ENCODE peak calls at places on chromosome 9, in nine cellular contexts. One of them, this sample, is unnamed.

GRCh38 chr9:96486351-96487029 is 36.5 kb downstream of the HABP4 start:
- DNase-seq in pancreas: peak; percentile 74
- DNase-seq in uterus: peak; percentile 45
- DNase-seq in tibial nerve: peak; percentile 54
- DNase-seq in Karpas-422: no peak
- DNase-seq in RWPE2: no peak
- DNase-seq in HAP-1: no peak
- DNase-seq in CD8-positive, alpha-beta T cell: no peak
- DNase-seq in H7: peak; percentile 14
- DNase-seq in this sample: no peak

GRCh38 chr9:137156567-137157375 is 13.1 kb downstream of the LRRC26 start:
- DNase-seq in pancreas: peak; percentile 75
- DNase-seq in uterus: no peak
- DNase-seq in tibial nerve: no peak
- DNase-seq in Karpas-422: peak; percentile 72
- DNase-seq in RWPE2: no peak
- DNase-seq in HAP-1: peak; percentile 73
- DNase-seq in CD8-positive, alpha-beta T cell: peak; percentile 62
- DNase-seq in H7: peak; percentile 96
- DNase-seq in this sample: no peak

GRCh38 chr9:106980551-106981101 is 117.7 kb downstream of the ZNF462 start:
- DNase-seq in pancreas: no peak
- DNase-seq in uterus: no peak
- DNase-seq in tibial nerve: no peak
- DNase-seq in Karpas-422: no peak
- DNase-seq in RWPE2: no peak
- DNase-seq in HAP-1: no peak
- DNase-seq in CD8-positive, alpha-beta T cell: no peak
- DNase-seq in H7: no peak
- DNase-seq in this sample: no peak

GRCh38 chr9:31574006-31574750 is 810.3 kb upstream of the ACO1 start:
- DNase-seq in pancreas: no peak
- DNase-seq in uterus: no peak
- DNase-seq in tibial nerve: no peak
- DNase-seq in Karpas-422: no peak
- DNase-seq in RWPE2: no peak
- DNase-seq in HAP-1: no peak
- DNase-seq in CD8-positive, alpha-beta T cell: no peak
- DNase-seq in H7: no peak
- DNase-seq in this sample: no peak

GRCh38 chr9:93813687-93814560 is 141.2 kb downstream of the BARX1 start:
- DNase-seq in pancreas: no peak
- DNase-seq in uterus: no peak
- DNase-seq in tibial nerve: no peak
- DNase-seq in Karpas-422: no peak
- DNase-seq in RWPE2: no peak
- DNase-seq in HAP-1: no peak
- DNase-seq in CD8-positive, alpha-beta T cell: peak; percentile 44
- DNase-seq in H7: peak; percentile 67
- DNase-seq in this sample: no peak

GRCh38 chr9:100028201-100028784 is 70.5 kb downstream of the ERP44 start:
- DNase-seq in pancreas: peak; percentile 75
- DNase-seq in uterus: peak; percentile 68
- DNase-seq in tibial nerve: peak; percentile 39
- DNase-seq in Karpas-422: peak; percentile 89
- DNase-seq in RWPE2: no peak
- DNase-seq in HAP-1: peak; percentile 82
- DNase-seq in CD8-positive, alpha-beta T cell: peak; percentile 72
- DNase-seq in H7: peak; percentile 41
- DNase-seq in this sample: peak; percentile 49

GRCh38 chr9:69877852-69878507 is 57.4 kb downstream of the CFAP95 start:
- DNase-seq in pancreas: no peak
- DNase-seq in uterus: no peak
- DNase-seq in tibial nerve: no peak
- DNase-seq in Karpas-422: peak; percentile 68
- DNase-seq in RWPE2: no peak
- DNase-seq in HAP-1: no peak
- DNase-seq in CD8-positive, alpha-beta T cell: no peak
- DNase-seq in H7: peak; percentile 30
- DNase-seq in this sample: no peak

GRCh38 chr9:16410601-16411285 is 459.7 kb downstream of the BNC2 start:
- DNase-seq in pancreas: no peak
- DNase-seq in uterus: no peak
- DNase-seq in tibial nerve: no peak
- DNase-seq in Karpas-422: no peak
- DNase-seq in RWPE2: no peak
- DNase-seq in HAP-1: peak; percentile 12
- DNase-seq in CD8-positive, alpha-beta T cell: no peak
- DNase-seq in H7: no peak
- DNase-seq in this sample: no peak

GRCh38 chr9:87547665-87548064 is 50.0 kb downstream of the DAPK1 start:
- DNase-seq in pancreas: no peak
- DNase-seq in uterus: no peak
- DNase-seq in tibial nerve: no peak
- DNase-seq in Karpas-422: no peak
- DNase-seq in RWPE2: no peak
- DNase-seq in HAP-1: no peak
- DNase-seq in CD8-positive, alpha-beta T cell: no peak
- DNase-seq in H7: no peak
- DNase-seq in this sample: no peak

GRCh38 chr9:127116946-127117345 is 5.5 kb downstream of the ANGPTL2 start:
- DNase-seq in pancreas: no peak
- DNase-seq in uterus: no peak
- DNase-seq in tibial nerve: no peak
- DNase-seq in Karpas-422: no peak
- DNase-seq in RWPE2: no peak
- DNase-seq in HAP-1: no peak
- DNase-seq in CD8-positive, alpha-beta T cell: no peak
- DNase-seq in H7: no peak
- DNase-seq in this sample: no peak

GRCh38 chr9:18233776-18234445 is 240.0 kb upstream of the ADAMTSL1 start:
- DNase-seq in pancreas: no peak
- DNase-seq in uterus: no peak
- DNase-seq in tibial nerve: no peak
- DNase-seq in Karpas-422: peak; percentile 20
- DNase-seq in RWPE2: no peak
- DNase-seq in HAP-1: no peak
- DNase-seq in CD8-positive, alpha-beta T cell: no peak
- DNase-seq in H7: no peak
- DNase-seq in this sample: no peak

GRCh38 chr9:4108708-4109444 is 191.0 kb downstream of the GLIS3 start:
- DNase-seq in pancreas: no peak
- DNase-seq in uterus: no peak
- DNase-seq in tibial nerve: no peak
- DNase-seq in Karpas-422: no peak
- DNase-seq in RWPE2: no peak
- DNase-seq in HAP-1: peak; percentile 63
- DNase-seq in CD8-positive, alpha-beta T cell: no peak
- DNase-seq in H7: no peak
- DNase-seq in this sample: no peak

GRCh38 chr9:111966851-111967250 is 70.2 kb downstream of the UGCG start:
- DNase-seq in pancreas: no peak
- DNase-seq in uterus: no peak
- DNase-seq in tibial nerve: no peak
- DNase-seq in Karpas-422: no peak
- DNase-seq in RWPE2: no peak
- DNase-seq in HAP-1: no peak
- DNase-seq in CD8-positive, alpha-beta T cell: no peak
- DNase-seq in H7: no peak
- DNase-seq in this sample: no peak

GRCh38 chr9:126295936-126296600 is 30.6 kb upstream of the MVB12B start:
- DNase-seq in pancreas: no peak
- DNase-seq in uterus: no peak
- DNase-seq in tibial nerve: no peak
- DNase-seq in Karpas-422: no peak
- DNase-seq in RWPE2: no peak
- DNase-seq in HAP-1: no peak
- DNase-seq in CD8-positive, alpha-beta T cell: peak; percentile 37
- DNase-seq in H7: peak; percentile 45
- DNase-seq in this sample: no peak

GRCh38 chr9:33466565-33467495 is 6.9 kb downstream of the NOL6 start:
- DNase-seq in pancreas: peak; percentile 89
- DNase-seq in uterus: peak; percentile 56
- DNase-seq in tibial nerve: peak; percentile 34
- DNase-seq in Karpas-422: peak; percentile 79
- DNase-seq in RWPE2: no peak
- DNase-seq in HAP-1: peak; percentile 80
- DNase-seq in CD8-positive, alpha-beta T cell: peak; percentile 85
- DNase-seq in H7: peak; percentile 94
- DNase-seq in this sample: peak; percentile 64

GRCh38 chr9:83966209-83966582 is 13.8 kb downstream of the HNRNPK start:
- DNase-seq in pancreas: no peak
- DNase-seq in uterus: no peak
- DNase-seq in tibial nerve: no peak
- DNase-seq in Karpas-422: peak; percentile 63
- DNase-seq in RWPE2: no peak
- DNase-seq in HAP-1: no peak
- DNase-seq in CD8-positive, alpha-beta T cell: no peak
- DNase-seq in H7: no peak
- DNase-seq in this sample: no peak

GRCh38 chr9:33287087-33287490 is 3.2 kb upstream of the NFX1 start:
- DNase-seq in pancreas: no peak
- DNase-seq in uterus: no peak
- DNase-seq in tibial nerve: no peak
- DNase-seq in Karpas-422: peak; percentile 91
- DNase-seq in RWPE2: no peak
- DNase-seq in HAP-1: peak; percentile 62
- DNase-seq in CD8-positive, alpha-beta T cell: peak; percentile 59
- DNase-seq in H7: peak; percentile 78
- DNase-seq in this sample: peak; percentile 54

GRCh38 chr9:107696302-107696701 is 206.7 kb upstream of the KLF4 start:
- DNase-seq in pancreas: no peak
- DNase-seq in uterus: no peak
- DNase-seq in tibial nerve: no peak
- DNase-seq in Karpas-422: no peak
- DNase-seq in RWPE2: no peak
- DNase-seq in HAP-1: no peak
- DNase-seq in CD8-positive, alpha-beta T cell: no peak
- DNase-seq in H7: no peak
- DNase-seq in this sample: no peak

GRCh38 chr9:84862786-84863185 is 193.3 kb downstream of the NTRK2 start:
- DNase-seq in pancreas: no peak
- DNase-seq in uterus: peak; percentile 28
- DNase-seq in tibial nerve: no peak
- DNase-seq in Karpas-422: no peak
- DNase-seq in RWPE2: peak; percentile 69
- DNase-seq in HAP-1: peak; percentile 77
- DNase-seq in CD8-positive, alpha-beta T cell: no peak
- DNase-seq in H7: peak; percentile 41
- DNase-seq in this sample: no peak

GRCh38 chr9:13035822-13036221 is 243.7 kb downstream of the MPDZ start:
- DNase-seq in pancreas: no peak
- DNase-seq in uterus: no peak
- DNase-seq in tibial nerve: no peak
- DNase-seq in Karpas-422: no peak
- DNase-seq in RWPE2: no peak
- DNase-seq in HAP-1: no peak
- DNase-seq in CD8-positive, alpha-beta T cell: no peak
- DNase-seq in H7: no peak
- DNase-seq in this sample: no peak

GRCh38 chr9:91644433-91644832 is 220.8 kb upstream of the NFIL3 start:
- DNase-seq in pancreas: no peak
- DNase-seq in uterus: no peak
- DNase-seq in tibial nerve: no peak
- DNase-seq in Karpas-422: no peak
- DNase-seq in RWPE2: no peak
- DNase-seq in HAP-1: no peak
- DNase-seq in CD8-positive, alpha-beta T cell: no peak
- DNase-seq in H7: no peak
- DNase-seq in this sample: no peak
- H3K36me3 ChIP-seq in pancreas: no peaks in the 10 kb centered on the region
- H3K36me3 ChIP-seq in uterus: no peaks in the 10 kb centered on the region
- H3K36me3 ChIP-seq in tibial nerve: no peaks in the 10 kb centered on the region
- H3K36me3 ChIP-seq in Karpas-422: no peaks in the 10 kb centered on the region
- H3K36me3 ChIP-seq in RWPE2: no peaks in the 10 kb centered on the region
- H3K36me3 ChIP-seq in HAP-1: no peaks in the 10 kb centered on the region
- H3K36me3 ChIP-seq in CD8-positive, alpha-beta T cell: no peaks in the 10 kb centered on the region
- H3K36me3 ChIP-seq in H7: no peaks in the 10 kb centered on the region
- H3K36me3 ChIP-seq in this sample: no peaks in the 10 kb centered on the region

GRCh38 chr9:130626249-130626982 is 38.0 kb upstream of the PRDM12 start:
- DNase-seq in pancreas: no peak
- DNase-seq in uterus: no peak
- DNase-seq in tibial nerve: no peak
- DNase-seq in Karpas-422: no peak
- DNase-seq in RWPE2: no peak
- DNase-seq in HAP-1: no peak
- DNase-seq in CD8-positive, alpha-beta T cell: no peak
- DNase-seq in H7: peak; percentile 69
- DNase-seq in this sample: no peak
- H3K36me3 ChIP-seq in pancreas: no peaks in the 10 kb centered on the region
- H3K36me3 ChIP-seq in uterus: no peaks in the 10 kb centered on the region
- H3K36me3 ChIP-seq in tibial nerve: peaks cover 5% of the 10 kb centered on the region
- H3K36me3 ChIP-seq in Karpas-422: peaks cover 2% of the 10 kb centered on the region
- H3K36me3 ChIP-seq in RWPE2: peaks cover 88% of the 10 kb centered on the region
- H3K36me3 ChIP-seq in HAP-1: peaks cover 74% of the 10 kb centered on the region
- H3K36me3 ChIP-seq in CD8-positive, alpha-beta T cell: peaks cover 52% of the 10 kb centered on the region
- H3K36me3 ChIP-seq in H7: peaks cover 44% of the 10 kb centered on the region
- H3K36me3 ChIP-seq in this sample: peaks cover 12% of the 10 kb centered on the region

DNA sequence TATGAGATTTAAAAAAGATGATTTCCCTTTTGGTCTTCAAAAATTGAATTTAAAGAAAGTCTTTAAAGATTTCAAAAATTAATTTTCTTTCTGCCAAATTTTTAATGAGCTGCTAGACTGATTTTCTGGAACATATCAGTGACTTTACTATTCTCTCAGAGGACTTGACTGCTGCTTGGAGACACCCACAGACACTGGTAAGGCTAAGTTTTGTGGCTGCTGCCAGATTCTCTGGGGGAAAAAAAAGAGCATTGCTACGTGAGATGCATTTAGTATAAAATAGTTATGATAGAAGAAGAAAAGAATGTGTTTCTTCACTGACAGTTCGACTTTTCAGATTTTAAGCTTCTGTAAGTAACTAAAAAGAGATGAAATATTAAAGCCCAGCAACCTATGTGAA is 193.3 kb upstream of the GRIN3A start:
- DNase-seq in pancreas: no peak
- DNase-seq in uterus: no peak
- DNase-seq in tibial nerve: no peak
- DNase-seq in Karpas-422: no peak
- DNase-seq in RWPE2: no peak
- DNase-seq in HAP-1: no peak
- DNase-seq in CD8-positive, alpha-beta T cell: no peak
- DNase-seq in H7: no peak
- DNase-seq in this sample: no peak
- H3K36me3 ChIP-seq in pancreas: no peaks in the 10 kb centered on the region
- H3K36me3 ChIP-seq in uterus: no peaks in the 10 kb centered on the region
- H3K36me3 ChIP-seq in tibial nerve: no peaks in the 10 kb centered on the region
- H3K36me3 ChIP-seq in Karpas-422: no peaks in the 10 kb centered on the region
- H3K36me3 ChIP-seq in RWPE2: no peaks in the 10 kb centered on the region
- H3K36me3 ChIP-seq in HAP-1: no peaks in the 10 kb centered on the region
- H3K36me3 ChIP-seq in CD8-positive, alpha-beta T cell: no peaks in the 10 kb centered on the region
- H3K36me3 ChIP-seq in H7: no peaks in the 10 kb centered on the region
- H3K36me3 ChIP-seq in this sample: no peaks in the 10 kb centered on the region

DNA sequence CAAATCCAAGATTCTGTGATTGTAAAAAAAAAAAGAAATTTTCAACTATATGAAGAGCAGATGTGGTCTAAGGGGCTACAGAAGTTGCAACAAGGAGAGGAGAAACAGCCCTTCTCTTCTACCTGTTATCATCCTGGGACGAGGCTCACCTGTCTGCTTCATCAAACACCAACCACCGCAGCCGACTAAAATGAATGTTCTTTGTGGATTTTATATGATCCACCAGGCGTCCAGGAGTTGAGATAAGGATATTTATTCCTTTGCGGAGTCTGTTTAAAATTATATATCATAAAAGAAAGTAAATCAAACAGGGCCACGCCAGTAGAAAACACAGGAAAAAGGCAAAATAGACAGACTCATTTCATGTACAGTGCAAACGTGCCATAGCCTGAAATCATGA is 21.5 kb downstream of the DDX31 start:
- DNase-seq in pancreas: no peak
- DNase-seq in uterus: no peak
- DNase-seq in tibial nerve: no peak
- DNase-seq in Karpas-422: no peak
- DNase-seq in RWPE2: no peak
- DNase-seq in HAP-1: no peak
- DNase-seq in CD8-positive, alpha-beta T cell: no peak
- DNase-seq in H7: no peak
- DNase-seq in this sample: no peak
- H3K36me3 ChIP-seq in pancreas: no peaks in the 10 kb centered on the region
- H3K36me3 ChIP-seq in uterus: no peaks in the 10 kb centered on the region
- H3K36me3 ChIP-seq in tibial nerve: peaks cover 6% of the 10 kb centered on the region
- H3K36me3 ChIP-seq in Karpas-422: peaks cover 52% of the 10 kb centered on the region
- H3K36me3 ChIP-seq in RWPE2: peaks cover 96% of the 10 kb centered on the region
- H3K36me3 ChIP-seq in HAP-1: peaks cover 80% of the 10 kb centered on the region
- H3K36me3 ChIP-seq in CD8-positive, alpha-beta T cell: peaks cover 58% of the 10 kb centered on the region
- H3K36me3 ChIP-seq in H7: peaks cover 27% of the 10 kb centered on the region
- H3K36me3 ChIP-seq in this sample: peaks cover 3% of the 10 kb centered on the region

This sample was measured in prostate gland.